ENCODE peak calls at places on chromosomes 6 and 20, in five cellular contexts. C is CD4-positive, alpha-beta T cell; K is IMR-90; E is cardiac fibroblast; D is mammary epithelial cell. F is an unnamed sample.

GRCh38 chr6:134176283-134176975 is 124.0 kb upstream of the SLC2A12 start:
- DNase-seq in K (peak), C (no peak), E (peak), D (no peak), F (no peak)

GRCh38 chr20:32522775-32523612 is 62.1 kb downstream of the NOL4L start:
- DNase-seq in C (no peak), E (no peak), D (no peak), K (peak), F (no peak)

GRCh38 chr6:155493026-155493693 is 37.5 kb upstream of the NOX3 start:
- DNase-seq in C (no peak), D (no peak), E (no peak), K (no peak), F (no peak)

GRCh38 chr6:30272032-30272431 is 54.7 kb upstream of the TRIM39 start:
- DNase-seq in E (no peak), K (no peak), D (no peak), C (no peak), F (no peak)

GRCh38 chr20:60465439-60465838 is 507.2 kb downstream of the CDH26 start:
- DNase-seq in E (no peak), C (no peak), D (no peak), K (no peak), F (no peak)

GRCh38 chr20:31746068-31746878 is 7.2 kb downstream of the TPX2 start:
- DNase-seq in D (no peak), E (no peak), K (no peak), C (no peak), F (no peak)

GRCh38 chr20:62936996-62937352 is 973 bp upstream of the GID8 start:
- DNase-seq in D (peak), K (peak), E (peak), C (no peak), F (no peak)

GRCh38 chr6:867378-867777 is 174.4 kb upstream of the EXOC2 start:
- DNase-seq in E (no peak), K (no peak), D (no peak), C (no peak), F (no peak)

GRCh38 chr6:71080151-71080550 is 123.3 kb upstream of the B3GAT2 start:
- DNase-seq in C (no peak), E (no peak), D (no peak), K (no peak), F (no peak)

GRCh38 chr6:105301756-105302616 is 100.9 kb downstream of the PREP start:
- DNase-seq in C (no peak), D (no peak), E (no peak), K (no peak), F (no peak)

GRCh38 chr20:24045621-24046020 is 57.0 kb upstream of the GGTLC1 start:
- DNase-seq in E (no peak), K (no peak), C (no peak), D (no peak), F (no peak)

GRCh38 chr6:170142559-170142958 is 148.3 kb downstream of the DLL1 start:
- DNase-seq in C (no peak), D (no peak), K (no peak), E (no peak), F (no peak)

GRCh38 chr20:20782221-20782620 is 69.8 kb upstream of the RALGAPA2 start:
- DNase-seq in D (no peak), K (no peak), C (no peak), E (peak), F (no peak)

GRCh38 chr20:6663104-6663503 is 104.4 kb upstream of the BMP2 start:
- DNase-seq in C (no peak), K (no peak), E (no peak), D (no peak), F (peak)

GRCh38 chr6:118284736-118285360 is 263.2 kb upstream of the PLN start:
- DNase-seq in E (peak), C (no peak), K (peak), D (no peak), F (peak)

GRCh38 chr20:44471481-44471882 is 4.2 kb upstream of the TTPAL start:
- DNase-seq in K (peak), C (no peak), E (peak), D (peak), F (peak)

GRCh38 chr20:6121504-6121903 is 1.3 kb downstream of the FERMT1 start:
- DNase-seq in C (no peak), E (no peak), K (no peak), D (no peak), F (peak)

GRCh38 chr20:57482148-57482547 is 42.8 kb downstream of the CTCFL start:
- DNase-seq in D (no peak), C (no peak), K (no peak), E (no peak), F (no peak)

GRCh38 chr6:131955876-131956275 is 4.7 kb upstream of the CCN2 start:
- DNase-seq in K (no peak), E (no peak), D (no peak), C (no peak), F (no peak)

GRCh38 chr6:154593122-154593521 is 82.6 kb upstream of the CNKSR3 start:
- DNase-seq in E (no peak), C (no peak), D (no peak), K (no peak), F (no peak)

GRCh38 chr6:132969188-132969587 is 154.8 kb downstream of the RPS12 start:
- DNase-seq in K (peak), D (no peak), C (no peak), E (no peak), F (no peak)

GRCh38 chr20:45049904-45050471 is 50.9 kb downstream of the KCNS1 start:
- DNase-seq in K (no peak), D (no peak), E (no peak), C (no peak), F (no peak)

GRCh38 chr6:162306616-162307015 is 420.9 kb downstream of the PRKN start:
- DNase-seq in K (no peak), D (no peak), E (no peak), C (no peak), F (no peak)

GRCh38 chr6:156773935-156774871 is 3.0 kb upstream of the ARID1B start:
- DNase-seq in C (no peak), D (no peak), E (peak), K (no peak), F (no peak)

GRCh38 chr6:87184762-87185250 is 29.4 kb downstream of the ZNF292 start:
- DNase-seq in D (no peak), E (no peak), K (no peak), C (no peak), F (peak)

DNA sequence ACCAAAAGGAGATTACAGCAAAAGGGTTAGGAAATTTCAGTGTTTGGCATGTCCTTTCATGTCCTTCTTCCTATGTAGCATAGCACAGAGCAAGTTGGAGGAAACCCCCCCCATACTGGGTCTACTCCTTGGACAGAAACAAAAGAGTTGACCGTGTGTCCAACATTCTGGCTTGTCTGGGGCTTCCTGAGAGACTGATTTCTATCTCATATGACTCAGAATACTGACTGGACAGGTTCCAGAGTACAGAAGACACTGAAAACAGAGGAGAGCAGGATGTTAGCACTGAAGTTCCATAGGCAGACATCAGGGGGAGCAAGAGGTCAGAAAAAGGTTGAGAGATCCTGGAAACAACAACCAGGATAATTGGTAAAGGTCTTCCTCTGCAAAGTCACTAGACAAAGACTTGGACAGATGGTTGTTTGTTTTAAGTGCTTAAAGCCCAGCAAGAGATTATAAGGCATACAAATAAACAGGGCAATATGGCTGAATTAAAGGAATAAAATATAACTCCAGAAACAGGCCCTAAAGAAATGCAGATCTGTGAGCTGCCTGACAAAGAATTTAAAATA is 48.4 kb downstream of the USP49 start:
- DNase-seq in C (peak), E (peak), D (peak), K (peak), F (peak)
- TF ChIP-seq CTCF in C (peak), E (peak), D (peak), K (peak), F (peak)

DNA sequence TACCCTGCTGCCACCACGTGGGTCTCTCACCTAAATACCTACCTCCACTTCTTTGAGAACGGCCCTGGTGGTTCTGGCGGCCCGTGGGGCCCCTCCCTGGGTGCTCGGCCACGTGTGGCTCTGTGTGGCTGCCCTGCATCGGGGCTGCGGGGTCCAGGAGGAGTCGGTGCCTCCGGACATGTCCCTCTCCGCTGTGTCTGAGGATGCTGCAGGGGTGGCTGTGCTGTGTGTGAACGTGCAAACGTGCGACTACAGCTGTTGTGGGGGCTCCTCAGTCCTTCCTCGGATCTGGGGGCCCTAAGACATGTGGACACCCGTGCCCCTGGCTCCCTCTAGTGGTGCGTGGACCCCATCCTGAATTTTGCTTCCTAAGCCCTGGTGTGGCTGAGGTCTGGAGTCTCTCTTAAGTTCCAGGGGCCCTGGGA is 691.8 kb downstream of the QKI start:
- DNase-seq in D (no peak), E (peak), K (no peak), C (no peak), F (peak)
- TF ChIP-seq CTCF in D (no peak), E (peak), K (no peak), C (no peak), F (no peak)

GRCh38 chr6:169121013-169121412 is 132.6 kb downstream of the THBS2 start:
- DNase-seq in C (no peak), D (no peak), K (no peak), E (no peak), F (no peak)

GRCh38 chr6:169118346-169118830 is 135.3 kb downstream of the THBS2 start:
- DNase-seq in K (no peak), C (no peak), D (no peak), E (no peak), F (no peak)

GRCh38 chr6:169115632-169116031 is 138.0 kb downstream of the THBS2 start:
- DNase-seq in E (peak), D (no peak), C (no peak), K (peak), F (no peak)

GRCh38 chr6:169119669-169120068 is 134.0 kb downstream of the THBS2 start:
- DNase-seq in D (no peak), C (no peak), K (no peak), E (no peak), F (no peak)

GRCh38 chr6:169117663-169118062 is 136.0 kb downstream of the THBS2 start:
- DNase-seq in D (no peak), C (no peak), K (no peak), E (no peak), F (no peak)
- TF ChIP-seq CTCF in D (no peak), C (no peak), K (no peak), E (no peak), F (no peak)

GRCh38 chr6:82385961-82386360 is 22.3 kb downstream of the TPBG start:
- DNase-seq in E (no peak), C (no peak), D (peak), K (no peak), F (peak)
- TF ChIP-seq CTCF in E (no peak), C (no peak), D (no peak), K (no peak), F (no peak)

GRCh38 chr6:75204222-75204958 is 1.5 kb downstream of the COL12A1 start:
- DNase-seq in D (peak), K (peak), E (peak), C (no peak), F (peak)
- TF ChIP-seq CTCF in D (peak), K (peak), E (peak), C (no peak), F (peak)

GRCh38 chr20:58898629-58899028 is 46.1 kb downstream of the GNAS start:
- DNase-seq in D (no peak), C (no peak), E (no peak), K (no peak), F (no peak)
- TF ChIP-seq CTCF in D (no peak), C (no peak), E (no peak), K (no peak), F (no peak)

DNA sequence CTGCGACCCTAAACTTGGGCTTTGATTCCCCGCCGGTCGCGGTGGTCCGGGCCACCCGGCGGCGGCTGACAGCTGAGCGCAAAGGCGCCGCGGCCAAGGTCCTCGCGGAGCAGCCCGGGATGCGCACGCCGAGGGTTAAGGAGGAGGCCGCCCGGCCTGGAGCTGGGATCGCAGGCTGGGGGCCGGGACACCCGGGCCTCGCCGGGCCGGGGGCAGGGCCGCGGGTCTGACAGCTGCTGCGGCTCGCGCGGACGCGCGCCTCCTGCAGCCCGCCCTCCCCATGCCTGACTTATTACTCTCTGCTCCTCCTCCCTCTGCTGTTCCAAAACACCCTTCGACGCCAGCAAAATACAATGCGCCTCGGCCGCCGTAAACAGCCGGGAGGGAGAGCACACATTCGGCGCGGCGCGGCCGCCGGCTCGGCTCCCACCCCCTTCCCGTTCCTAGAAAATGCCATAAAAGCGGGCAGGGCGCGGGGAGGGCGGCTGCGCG is 743 bp downstream of the BACH2 start:
- DNase-seq in D (peak), E (peak), K (peak), C (peak), F (peak)
- TF ChIP-seq CTCF in D (peak), E (no peak), K (peak), C (no peak), F (no peak)

GRCh38 chr6:14317616-14318015 is 200.0 kb downstream of the CD83 start:
- DNase-seq in D (no peak), C (no peak), K (no peak), E (no peak), F (no peak)

GRCh38 chr6:14313220-14313619 is 195.6 kb downstream of the CD83 start:
- DNase-seq in D (peak), C (no peak), K (no peak), E (no peak), F (no peak)

GRCh38 chr6:14320342-14320741 is 202.8 kb downstream of the CD83 start:
- DNase-seq in E (no peak), C (no peak), D (no peak), K (no peak), F (no peak)

GRCh38 chr6:14315353-14315752 is 197.8 kb downstream of the CD83 start:
- DNase-seq in D (no peak), C (no peak), K (no peak), E (no peak), F (no peak)

GRCh38 chr6:14316911-14317535 is 199.5 kb downstream of the CD83 start:
- DNase-seq in K (no peak), E (no peak), D (no peak), C (no peak), F (no peak)
- TF ChIP-seq CTCF in K (no peak), E (no peak), D (peak), C (peak), F (no peak)